ENCODE peak calls at places on chromosomes 7 and 10, in five cellular contexts. One of them, this sample, is unnamed.

GRCh38 chr7:47361746-47362215 is 220.1 kb downstream of the TNS3 start:
- DNase-seq in right lobe of liver: no peak
- DNase-seq in mammary epithelial cell: peak; percentile 96
- DNase-seq in adrenal gland: no peak
- DNase-seq in fibroblast of lung: peak; percentile 60
- DNase-seq in this sample: peak; percentile 78

GRCh38 chr7:2621948-2622640 is 9.7 kb upstream of the TTYH3 start:
- DNase-seq in right lobe of liver: peak; percentile 60
- DNase-seq in mammary epithelial cell: no peak
- DNase-seq in adrenal gland: no peak
- DNase-seq in fibroblast of lung: peak; percentile 10
- DNase-seq in this sample: no peak

GRCh38 chr7:25696565-25696964 is 455.4 kb upstream of the NFE2L3 start:
- DNase-seq in right lobe of liver: no peak
- DNase-seq in mammary epithelial cell: no peak
- DNase-seq in adrenal gland: no peak
- DNase-seq in fibroblast of lung: no peak
- DNase-seq in this sample: no peak

GRCh38 chr7:105715528-105715927 is 134.2 kb upstream of the EFCAB10 start:
- DNase-seq in right lobe of liver: no peak
- DNase-seq in mammary epithelial cell: no peak
- DNase-seq in adrenal gland: no peak
- DNase-seq in fibroblast of lung: no peak
- DNase-seq in this sample: no peak

GRCh38 chr7:90660819-90661218 is 64.7 kb downstream of the CDK14 start:
- DNase-seq in right lobe of liver: no peak
- DNase-seq in mammary epithelial cell: peak; percentile 46
- DNase-seq in adrenal gland: no peak
- DNase-seq in fibroblast of lung: no peak
- DNase-seq in this sample: no peak

GRCh38 chr7:117053407-117053806 is 100.1 kb downstream of the ST7 start:
- DNase-seq in right lobe of liver: no peak
- DNase-seq in mammary epithelial cell: no peak
- DNase-seq in adrenal gland: no peak
- DNase-seq in fibroblast of lung: no peak
- DNase-seq in this sample: no peak

GRCh38 chr7:128453836-128454804 is 1.6 kb upstream of the HILPDA start:
- DNase-seq in right lobe of liver: peak; percentile 89
- DNase-seq in mammary epithelial cell: no peak
- DNase-seq in adrenal gland: peak; percentile 79
- DNase-seq in fibroblast of lung: peak; percentile 96
- DNase-seq in this sample: peak; percentile 52

GRCh38 chr7:90411510-90411909 is 8.2 kb downstream of the CLDN12 start:
- DNase-seq in right lobe of liver: no peak
- DNase-seq in mammary epithelial cell: peak; percentile 30
- DNase-seq in adrenal gland: no peak
- DNase-seq in fibroblast of lung: no peak
- DNase-seq in this sample: no peak

GRCh38 chr10:86364551-86365345 is 1.8 kb downstream of the GRID1 start:
- DNase-seq in right lobe of liver: no peak
- DNase-seq in mammary epithelial cell: no peak
- DNase-seq in adrenal gland: no peak
- DNase-seq in fibroblast of lung: no peak
- DNase-seq in this sample: no peak

GRCh38 chr7:23966941-23967340 is 256.9 kb downstream of the STK31 start:
- DNase-seq in right lobe of liver: no peak
- DNase-seq in mammary epithelial cell: peak; percentile 13
- DNase-seq in adrenal gland: no peak
- DNase-seq in fibroblast of lung: no peak
- DNase-seq in this sample: no peak

GRCh38 chr7:47474937-47475879 is 106.7 kb downstream of the TNS3 start:
- DNase-seq in right lobe of liver: peak; percentile 90
- DNase-seq in mammary epithelial cell: peak; percentile 95
- DNase-seq in adrenal gland: peak; percentile 99
- DNase-seq in fibroblast of lung: peak; percentile 98
- DNase-seq in this sample: peak; percentile 94

GRCh38 chr7:2198206-2198605 is 34.5 kb downstream of the MAD1L1 start:
- DNase-seq in right lobe of liver: no peak
- DNase-seq in mammary epithelial cell: no peak
- DNase-seq in adrenal gland: no peak
- DNase-seq in fibroblast of lung: no peak
- DNase-seq in this sample: no peak

GRCh38 chr10:5283305-5284158 is 81.2 kb upstream of the UCN3 start:
- DNase-seq in right lobe of liver: peak; percentile 70
- DNase-seq in mammary epithelial cell: peak; percentile 64
- DNase-seq in adrenal gland: peak; percentile 74
- DNase-seq in fibroblast of lung: peak; percentile 66
- DNase-seq in this sample: peak; percentile 36

GRCh38 chr10:7872041-7872442 is 53.7 kb downstream of the TAF3 start:
- DNase-seq in right lobe of liver: no peak
- DNase-seq in mammary epithelial cell: peak; percentile 27
- DNase-seq in adrenal gland: no peak
- DNase-seq in fibroblast of lung: peak; percentile 37
- DNase-seq in this sample: no peak

GRCh38 chr7:116809636-116810266 is 52.6 kb upstream of the CAPZA2 start:
- DNase-seq in right lobe of liver: no peak
- DNase-seq in mammary epithelial cell: peak; percentile 56
- DNase-seq in adrenal gland: peak; percentile 24
- DNase-seq in fibroblast of lung: peak; percentile 84
- DNase-seq in this sample: peak; percentile 42

GRCh38 chr7:17408245-17408903 is 109.9 kb downstream of the AHR start:
- DNase-seq in right lobe of liver: peak; percentile 52
- DNase-seq in mammary epithelial cell: peak; percentile 93
- DNase-seq in adrenal gland: peak; percentile 88
- DNase-seq in fibroblast of lung: peak; percentile 98
- DNase-seq in this sample: peak; percentile 93

GRCh38 chr7:157276091-157276561 is 60.7 kb upstream of the DNAJB6 start:
- DNase-seq in right lobe of liver: no peak
- DNase-seq in mammary epithelial cell: no peak
- DNase-seq in adrenal gland: no peak
- DNase-seq in fibroblast of lung: no peak
- DNase-seq in this sample: no peak

GRCh38 chr10:62264702-62265436 is 3.8 kb downstream of the RTKN2 start:
- DNase-seq in right lobe of liver: no peak
- DNase-seq in mammary epithelial cell: peak; percentile 95
- DNase-seq in adrenal gland: peak; percentile 19
- DNase-seq in fibroblast of lung: peak; percentile 92
- DNase-seq in this sample: peak; percentile 86

GRCh38 chr7:13990319-13990983 is 985 bp upstream of the ETV1 start:
- DNase-seq in right lobe of liver: peak; percentile 30
- DNase-seq in mammary epithelial cell: peak; percentile 37
- DNase-seq in adrenal gland: peak; percentile 67
- DNase-seq in fibroblast of lung: peak; percentile 56
- DNase-seq in this sample: peak; percentile 53

DNA sequence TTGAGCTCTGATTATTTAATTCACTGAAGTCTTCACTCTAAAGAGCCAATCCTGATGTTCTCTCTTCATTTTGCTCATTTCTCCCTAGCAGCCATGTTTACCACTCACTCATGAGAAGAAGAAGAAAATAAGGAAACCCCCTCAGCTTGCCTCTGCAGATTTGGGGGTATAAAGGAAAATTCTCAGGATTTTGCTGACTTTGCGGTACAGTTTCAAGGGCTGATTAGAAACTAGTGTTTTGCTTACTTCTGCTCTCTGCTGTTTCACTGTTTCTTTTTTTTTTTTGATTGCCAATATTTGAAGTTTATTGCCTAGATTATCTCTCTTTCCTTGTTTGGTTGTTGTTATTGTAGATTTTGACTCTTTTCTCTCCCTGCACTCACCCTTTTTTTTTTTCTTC is 23.4 kb downstream of the PCBD1 start:
- DNase-seq in right lobe of liver: no peak
- DNase-seq in mammary epithelial cell: no peak
- DNase-seq in adrenal gland: no peak
- DNase-seq in fibroblast of lung: no peak
- DNase-seq in this sample: no peak
- H3K36me3 ChIP-seq in right lobe of liver: peaks cover 14% of the 10 kb centered on the region
- H3K36me3 ChIP-seq in mammary epithelial cell: no peaks in the 10 kb centered on the region
- H3K36me3 ChIP-seq in adrenal gland: no peaks in the 10 kb centered on the region
- H3K36me3 ChIP-seq in fibroblast of lung: peaks cover 1% of the 10 kb centered on the region
- H3K36me3 ChIP-seq in this sample: peaks cover 18% of the 10 kb centered on the region

DNA sequence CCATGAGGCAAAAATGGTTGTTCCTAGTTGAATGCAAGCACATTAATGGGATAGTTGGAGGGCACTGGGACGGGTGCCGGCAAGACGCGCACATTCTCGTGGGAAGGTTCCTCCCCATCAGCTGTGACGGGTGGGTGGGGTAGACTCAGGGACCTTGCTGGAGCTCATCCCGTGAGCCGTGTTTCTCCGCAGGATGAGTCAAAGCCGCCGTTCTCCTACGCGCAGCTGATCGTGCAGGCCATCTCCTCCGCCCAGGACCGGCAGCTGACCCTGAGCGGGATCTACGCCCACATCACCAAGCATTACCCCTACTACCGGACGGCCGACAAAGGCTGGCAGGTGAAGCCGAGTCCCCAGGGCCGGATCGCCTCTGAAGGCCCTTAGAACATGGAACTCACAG is 20.4 kb upstream of the AP5Z1 start:
- DNase-seq in right lobe of liver: no peak
- DNase-seq in mammary epithelial cell: no peak
- DNase-seq in adrenal gland: no peak
- DNase-seq in fibroblast of lung: no peak
- DNase-seq in this sample: no peak
- H3K36me3 ChIP-seq in right lobe of liver: peaks cover 56% of the 10 kb centered on the region
- H3K36me3 ChIP-seq in mammary epithelial cell: peaks cover 12% of the 10 kb centered on the region
- H3K36me3 ChIP-seq in adrenal gland: no peaks in the 10 kb centered on the region
- H3K36me3 ChIP-seq in fibroblast of lung: peaks cover 29% of the 10 kb centered on the region
- H3K36me3 ChIP-seq in this sample: peaks cover 57% of the 10 kb centered on the region

GRCh38 chr10:100175873-100176272 is 10.0 kb downstream of the ERLIN1 start:
- DNase-seq in right lobe of liver: no peak
- DNase-seq in mammary epithelial cell: no peak
- DNase-seq in adrenal gland: no peak
- DNase-seq in fibroblast of lung: no peak
- DNase-seq in this sample: no peak
- H3K36me3 ChIP-seq in right lobe of liver: peaks cover 32% of the 10 kb centered on the region
- H3K36me3 ChIP-seq in mammary epithelial cell: peaks cover 25% of the 10 kb centered on the region
- H3K36me3 ChIP-seq in adrenal gland: no peaks in the 10 kb centered on the region
- H3K36me3 ChIP-seq in fibroblast of lung: peaks cover 5% of the 10 kb centered on the region
- H3K36me3 ChIP-seq in this sample: peaks cover 15% of the 10 kb centered on the region

DNA sequence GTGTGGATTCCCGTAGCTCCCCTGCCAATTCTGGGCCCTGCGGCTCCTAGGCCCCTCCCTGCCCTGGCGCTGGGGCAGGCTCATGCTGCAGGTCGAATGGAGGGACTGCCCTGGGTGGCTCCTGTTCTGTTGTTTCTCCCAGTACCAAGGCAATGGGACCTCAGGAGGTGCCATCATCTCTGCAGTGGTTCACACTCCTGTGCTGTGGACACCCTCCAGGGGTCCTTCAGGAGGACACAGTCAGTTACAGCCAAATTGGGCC is 138.3 kb downstream of the ZMIZ1 start:
- DNase-seq in right lobe of liver: no peak
- DNase-seq in mammary epithelial cell: no peak
- DNase-seq in adrenal gland: no peak
- DNase-seq in fibroblast of lung: no peak
- DNase-seq in this sample: no peak
- H3K36me3 ChIP-seq in right lobe of liver: peaks cover 13% of the 10 kb centered on the region
- H3K36me3 ChIP-seq in mammary epithelial cell: peaks cover 2% of the 10 kb centered on the region
- H3K36me3 ChIP-seq in adrenal gland: no peaks in the 10 kb centered on the region
- H3K36me3 ChIP-seq in fibroblast of lung: peaks cover 47% of the 10 kb centered on the region
- H3K36me3 ChIP-seq in this sample: peaks cover 45% of the 10 kb centered on the region

GRCh38 chr10:132657127-132657706 is 119.6 kb downstream of the INPP5A start:
- DNase-seq in right lobe of liver: no peak
- DNase-seq in mammary epithelial cell: no peak
- DNase-seq in adrenal gland: no peak
- DNase-seq in fibroblast of lung: no peak
- DNase-seq in this sample: no peak
- H3K36me3 ChIP-seq in right lobe of liver: peaks cover 11% of the 10 kb centered on the region
- H3K36me3 ChIP-seq in mammary epithelial cell: no peaks in the 10 kb centered on the region
- H3K36me3 ChIP-seq in adrenal gland: no peaks in the 10 kb centered on the region
- H3K36me3 ChIP-seq in fibroblast of lung: peaks cover 7% of the 10 kb centered on the region
- H3K36me3 ChIP-seq in this sample: no peaks in the 10 kb centered on the region

GRCh38 chr10:32911285-32912016 is 46.6 kb downstream of the ITGB1 start:
- DNase-seq in right lobe of liver: no peak
- DNase-seq in mammary epithelial cell: no peak
- DNase-seq in adrenal gland: no peak
- DNase-seq in fibroblast of lung: no peak
- DNase-seq in this sample: no peak

GRCh38 chr10:32906595-32906994 is 51.4 kb downstream of the ITGB1 start:
- DNase-seq in right lobe of liver: no peak
- DNase-seq in mammary epithelial cell: no peak
- DNase-seq in adrenal gland: no peak
- DNase-seq in fibroblast of lung: no peak
- DNase-seq in this sample: no peak

GRCh38 chr10:32909461-32909860 is 48.6 kb downstream of the ITGB1 start:
- DNase-seq in right lobe of liver: no peak
- DNase-seq in mammary epithelial cell: no peak
- DNase-seq in adrenal gland: no peak
- DNase-seq in fibroblast of lung: peak; percentile 20
- DNase-seq in this sample: no peak

GRCh38 chr10:32905466-32905865 is 52.6 kb downstream of the ITGB1 start:
- DNase-seq in right lobe of liver: no peak
- DNase-seq in mammary epithelial cell: no peak
- DNase-seq in adrenal gland: no peak
- DNase-seq in fibroblast of lung: no peak
- DNase-seq in this sample: no peak
- H3K36me3 ChIP-seq in right lobe of liver: peaks cover 26% of the 10 kb centered on the region
- H3K36me3 ChIP-seq in mammary epithelial cell: peaks cover 65% of the 10 kb centered on the region
- H3K36me3 ChIP-seq in adrenal gland: no peaks in the 10 kb centered on the region
- H3K36me3 ChIP-seq in fibroblast of lung: peaks cover 11% of the 10 kb centered on the region
- H3K36me3 ChIP-seq in this sample: peaks cover 78% of the 10 kb centered on the region

GRCh38 chr10:77264527-77264926 is 373.1 kb downstream of the KCNMA1 start:
- DNase-seq in right lobe of liver: no peak
- DNase-seq in mammary epithelial cell: no peak
- DNase-seq in adrenal gland: no peak
- DNase-seq in fibroblast of lung: no peak
- DNase-seq in this sample: no peak
- H3K36me3 ChIP-seq in right lobe of liver: no peaks in the 10 kb centered on the region
- H3K36me3 ChIP-seq in mammary epithelial cell: no peaks in the 10 kb centered on the region
- H3K36me3 ChIP-seq in adrenal gland: no peaks in the 10 kb centered on the region
- H3K36me3 ChIP-seq in fibroblast of lung: no peaks in the 10 kb centered on the region
- H3K36me3 ChIP-seq in this sample: no peaks in the 10 kb centered on the region

GRCh38 chr7:134510646-134511045 is 16.7 kb upstream of the AKR1B10 start:
- DNase-seq in right lobe of liver: no peak
- DNase-seq in mammary epithelial cell: no peak
- DNase-seq in adrenal gland: peak; percentile 66
- DNase-seq in fibroblast of lung: no peak
- DNase-seq in this sample: no peak

GRCh38 chr7:134512271-134512670 is 15.1 kb upstream of the AKR1B10 start:
- DNase-seq in right lobe of liver: no peak
- DNase-seq in mammary epithelial cell: peak; percentile 83
- DNase-seq in adrenal gland: no peak
- DNase-seq in fibroblast of lung: no peak
- DNase-seq in this sample: no peak

GRCh38 chr7:134513169-134513752 is 14.1 kb upstream of the AKR1B10 start:
- DNase-seq in right lobe of liver: peak; percentile 28
- DNase-seq in mammary epithelial cell: peak; percentile 75
- DNase-seq in adrenal gland: peak; percentile 72
- DNase-seq in fibroblast of lung: peak; percentile 67
- DNase-seq in this sample: peak; percentile 30

GRCh38 chr7:134505856-134506255 is 21.5 kb upstream of the AKR1B10 start:
- DNase-seq in right lobe of liver: no peak
- DNase-seq in mammary epithelial cell: peak; percentile 58
- DNase-seq in adrenal gland: no peak
- DNase-seq in fibroblast of lung: no peak
- DNase-seq in this sample: no peak

DNA sequence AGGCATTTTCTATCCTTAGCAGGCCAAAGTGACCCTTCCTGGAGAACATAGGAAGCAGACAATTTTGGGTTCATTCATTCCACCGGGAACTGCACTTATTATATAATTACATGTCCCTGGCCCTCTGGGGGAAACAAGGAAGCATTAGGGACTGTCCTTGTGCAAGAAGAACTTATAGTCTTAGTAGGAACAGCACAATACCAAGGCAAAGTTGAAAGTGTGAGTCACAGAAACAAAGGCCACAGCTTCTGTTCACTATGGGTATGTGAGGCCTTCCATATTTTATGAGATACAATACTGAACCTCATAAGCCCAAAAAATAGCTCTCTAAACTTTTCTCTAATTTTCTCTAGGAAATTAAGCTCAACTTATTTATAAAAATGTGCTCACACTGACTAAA is 18.4 kb upstream of the AKR1B10 start:
- DNase-seq in right lobe of liver: no peak
- DNase-seq in mammary epithelial cell: no peak
- DNase-seq in adrenal gland: no peak
- DNase-seq in fibroblast of lung: no peak
- DNase-seq in this sample: no peak
- H3K36me3 ChIP-seq in right lobe of liver: no peaks in the 10 kb centered on the region
- H3K36me3 ChIP-seq in mammary epithelial cell: no peaks in the 10 kb centered on the region
- H3K36me3 ChIP-seq in adrenal gland: no peaks in the 10 kb centered on the region
- H3K36me3 ChIP-seq in fibroblast of lung: no peaks in the 10 kb centered on the region
- H3K36me3 ChIP-seq in this sample: no peaks in the 10 kb centered on the region